ENCODE peak calls at places on chromosomes 6 and 20, in eight cellular contexts. L is NCI-H1694; C is CD8-positive, alpha-beta T cell; A is hippocampal formation; H is MV-4-11; I is nucleus accumbens; P is SHP77 treated with DMSO at 0.1 percent for 48 hours; B is SW480. J is an unnamed sample.

GRCh38 chr20:56702931-56703840 is 74.1 kb downstream of the TFAP2C start:
- DNase-seq in H (peak), L (no peak), I (no peak), P (no peak), C (no peak), B (no peak), A (peak), J (no peak)

GRCh38 chr20:11375966-11376365 is 541.7 kb upstream of the BTBD3 start:
- DNase-seq in P (no peak), A (no peak), H (no peak), B (no peak), C (no peak), I (no peak), L (no peak), J (no peak)

GRCh38 chr20:34535301-34535840 is 19.1 kb downstream of the DYNLRB1 start:
- DNase-seq in B (no peak), P (no peak), I (no peak), C (no peak), A (no peak), L (no peak), H (no peak), J (no peak)

GRCh38 chr6:31776563-31776960 is 566 bp downstream of the VWA7 start:
- DNase-seq in H (no peak), C (no peak), A (no peak), L (no peak), I (no peak), B (peak), P (no peak), J (peak)

GRCh38 chr20:25116746-25117457 is 35.0 kb upstream of the VSX1 start:
- DNase-seq in L (no peak), B (no peak), H (no peak), A (no peak), P (no peak), I (no peak), C (no peak), J (no peak)

GRCh38 chr6:25922301-25922700 is 8.2 kb downstream of the SLC17A2 start:
- DNase-seq in P (no peak), H (no peak), I (no peak), A (no peak), C (no peak), B (no peak), L (no peak), J (peak)

GRCh38 chr6:112571886-112572285 is 224.8 kb downstream of the RFPL4B start:
- DNase-seq in H (no peak), C (no peak), P (no peak), L (no peak), B (no peak), I (no peak), A (no peak), J (no peak)

GRCh38 chr6:78629836-78630235 is 237.5 kb upstream of the IRAK1BP1 start:
- DNase-seq in A (no peak), P (no peak), B (no peak), I (no peak), H (no peak), L (no peak), C (no peak), J (no peak)

GRCh38 chr20:44033344-44033743 is 118.7 kb downstream of the TOX2 start:
- DNase-seq in I (no peak), H (peak), L (no peak), A (no peak), P (no peak), C (no peak), B (peak), J (no peak)

GRCh38 chr20:61874421-61875068 is 191.1 kb downstream of the TAF4 start:
- DNase-seq in H (no peak), L (no peak), P (no peak), A (no peak), C (no peak), I (no peak), B (peak), J (peak)

GRCh38 chr6:2432258-2432657 is 186.9 kb upstream of the GMDS start:
- DNase-seq in A (no peak), H (no peak), L (no peak), B (peak), I (no peak), P (no peak), C (no peak), J (no peak)

GRCh38 chr20:11716239-11716944 is 201.3 kb upstream of the BTBD3 start:
- DNase-seq in P (peak), H (peak), C (no peak), A (peak), B (peak), L (no peak), I (no peak), J (no peak)

GRCh38 chr6:88209301-88209700 is 43.2 kb upstream of the CNR1 start:
- DNase-seq in H (no peak), L (no peak), I (no peak), C (no peak), P (no peak), B (no peak), A (no peak), J (no peak)

GRCh38 chr6:15663057-15663638 is 320 bp upstream of the DTNBP1 start:
- DNase-seq in H (peak), A (no peak), I (no peak), B (no peak), L (peak), C (peak), P (peak), J (no peak)

GRCh38 chr20:3732327-3733118 is at the start of gene HSPA12B:
- DNase-seq in H (no peak), C (no peak), B (no peak), A (no peak), I (no peak), P (no peak), L (no peak), J (no peak)

GRCh38 chr20:63544958-63545516 is 2.5 kb downstream of the SRMS start:
- DNase-seq in I (no peak), B (peak), A (no peak), H (no peak), L (no peak), P (no peak), C (no peak), J (no peak)

GRCh38 chr20:45138451-45139300 is 14.4 kb upstream of the WFDC12 start:
- DNase-seq in I (no peak), P (no peak), C (no peak), B (peak), A (no peak), H (peak), L (no peak), J (peak)

GRCh38 chr6:159979136-159979874 is 10.4 kb downstream of the IGF2R start:
- DNase-seq in I (no peak), B (no peak), P (peak), C (no peak), L (no peak), A (no peak), H (peak), J (no peak)

GRCh38 chr6:45420909-45421699 is 43.4 kb upstream of the SUPT3H start:
- DNase-seq in I (no peak), P (no peak), B (no peak), C (no peak), A (no peak), H (peak), L (no peak), J (no peak)

GRCh38 chr6:108350528-108350927 is 55.7 kb downstream of the AFG1L start:
- DNase-seq in P (no peak), A (no peak), L (no peak), C (no peak), B (no peak), H (no peak), I (no peak), J (no peak)

GRCh38 chr6:12381587-12381986 is 91.4 kb downstream of the EDN1 start:
- DNase-seq in C (no peak), L (no peak), P (no peak), A (no peak), I (no peak), B (no peak), H (no peak), J (no peak)

GRCh38 chr6:14889698-14890593 is 355.9 kb upstream of the JARID2 start:
- DNase-seq in C (no peak), I (no peak), B (no peak), L (no peak), P (no peak), A (no peak), H (peak), J (no peak)

GRCh38 chr6:5201271-5201670 is 59.5 kb downstream of the LYRM4 start:
- DNase-seq in B (no peak), L (no peak), P (no peak), C (no peak), A (no peak), I (no peak), H (no peak), J (no peak)

GRCh38 chr6:156268849-156269248 is 508.3 kb upstream of the ARID1B start:
- DNase-seq in B (no peak), A (no peak), L (no peak), P (no peak), H (no peak), I (no peak), C (no peak), J (no peak)

GRCh38 chr20:1674361-1674760 is 16.8 kb upstream of the SIRPG start:
- DNase-seq in I (no peak), H (no peak), C (peak), L (no peak), P (no peak), B (no peak), A (no peak), J (no peak)

GRCh38 chr20:46939031-46939430 is 44.4 kb downstream of the EYA2 start:
- DNase-seq in H (peak), B (peak), L (no peak), I (no peak), P (no peak), C (no peak), A (no peak), J (no peak)

GRCh38 chr20:50367104-50367674 is 143.0 kb upstream of the PTPN1 start:
- DNase-seq in H (no peak), C (no peak), I (no peak), A (no peak), B (no peak), P (no peak), L (no peak), J (no peak)

GRCh38 chr20:4781637-4782349 is 60.1 kb downstream of the PRND start:
- DNase-seq in P (no peak), A (no peak), C (no peak), H (no peak), I (no peak), L (no peak), B (no peak), J (no peak)

GRCh38 chr6:34237722-34238506 is 1.2 kb downstream of the HMGA1 start:
- DNase-seq in H (peak), A (no peak), P (no peak), L (no peak), C (peak), B (peak), I (no peak), J (peak)

GRCh38 chr6:104623052-104623690 is 236.5 kb downstream of the HACE1 start:
- DNase-seq in B (peak), H (peak), L (no peak), A (no peak), I (no peak), P (peak), C (no peak), J (peak)

GRCh38 chr6:2857185-2857579 is 15.5 kb upstream of the SERPINB1 start:
- DNase-seq in B (no peak), H (no peak), L (no peak), P (no peak), I (no peak), A (no peak), C (no peak), J (no peak)

GRCh38 chr20:23639490-23639958 is 1.8 kb upstream of the CST3 start:
- DNase-seq in P (no peak), I (no peak), A (no peak), H (no peak), B (no peak), C (no peak), L (no peak), J (peak)

GRCh38 chr6:5818959-5819358 is 187.8 kb downstream of the NRN1 start:
- DNase-seq in C (no peak), L (no peak), I (no peak), A (no peak), H (no peak), B (no peak), P (no peak), J (no peak)

GRCh38 chr6:146090474-146090873 is 61.6 kb downstream of the GRM1 start:
- DNase-seq in A (no peak), P (no peak), B (peak), C (no peak), H (peak), L (no peak), I (no peak), J (no peak)

GRCh38 chr6:138821519-138821918 is 25.6 kb downstream of the ECT2L start:
- DNase-seq in L (no peak), P (no peak), C (no peak), A (no peak), I (no peak), B (no peak), H (no peak), J (no peak)

GRCh38 chr6:12148317-12148801 is 136.2 kb downstream of the HIVEP1 start:
- DNase-seq in H (no peak), I (no peak), P (no peak), L (no peak), A (no peak), C (no peak), B (no peak), J (no peak)

GRCh38 chr20:48538856-48539255 is 288.9 kb downstream of the PREX1 start:
- DNase-seq in A (no peak), P (no peak), B (no peak), I (no peak), C (no peak), L (no peak), H (no peak), J (no peak)

GRCh38 chr6:107154131-107154906 is 39.0 kb upstream of the BEND3 start:
- DNase-seq in P (peak), I (no peak), H (no peak), C (no peak), B (peak), L (no peak), A (no peak), J (no peak)

J was measured in right cardiac atrium.